ENCODE peak calls at places on chromosomes 3 and 15, in four cellular contexts. T is left ventricle myocardium inferior, D is GM23248, G is aorta. I is an unnamed sample.

GRCh38 chr3:43378066-43378935 is 92.0 kb downstream of the SNRK start:
- DNase-seq in T (no peak), D (peak; percentile 43), G (no peak), I (peak; percentile 82)

GRCh38 chr3:82144811-82145210 is 383.4 kb upstream of the GBE1 start:
- DNase-seq in T (no peak), D (no peak), G (no peak), I (no peak)

GRCh38 chr3:13891017-13891392 is 11.1 kb upstream of the WNT7A start:
- DNase-seq in T (no peak), D (no peak), G (no peak), I (no peak)

GRCh38 chr3:43910750-43911149 is 220.0 kb downstream of the ABHD5 start:
- DNase-seq in T (no peak), D (no peak), G (no peak), I (no peak)

GRCh38 chr15:75431682-75432081 is 19.8 kb downstream of the SIN3A start:
- DNase-seq in T (no peak), D (no peak), G (no peak), I (no peak)

GRCh38 chr15:60326824-60327654 is 70.7 kb downstream of the ANXA2 start:
- DNase-seq in T (no peak), D (peak; percentile 70), G (no peak), I (no peak)

GRCh38 chr15:43920815-43921214 is 94.0 kb downstream of the WDR76 start:
- DNase-seq in T (no peak), D (no peak), G (no peak), I (no peak)

GRCh38 chr3:24490151-24490550 is 4.5 kb downstream of the THRB start:
- DNase-seq in T (no peak), D (peak; percentile 20), G (no peak), I (no peak)

GRCh38 chr15:96838088-96838487 is 507.6 kb downstream of the NR2F2 start:
- DNase-seq in T (no peak), D (no peak), G (no peak), I (no peak)

GRCh38 chr3:29255854-29256696 is 24.8 kb upstream of the RBMS3 start:
- DNase-seq in T (no peak), D (peak; percentile 23), G (no peak), I (no peak)

GRCh38 chr3:7207928-7208327 is 347.0 kb downstream of the GRM7 start:
- DNase-seq in T (no peak), D (no peak), G (no peak), I (no peak)

GRCh38 chr15:41564960-41565502 is 6.0 kb downstream of the TYRO3 start:
- DNase-seq in T (no peak), D (no peak), G (no peak), I (no peak)

GRCh38 chr3:16508591-16508995 is 4.9 kb downstream of the RFTN1 start:
- DNase-seq in T (no peak), D (peak; percentile 51), G (no peak), I (peak; percentile 53)

GRCh38 chr3:174204765-174205164 is 654.4 kb upstream of the NAALADL2 start:
- DNase-seq in T (no peak), D (no peak), G (no peak), I (no peak)

GRCh38 chr3:152583913-152584312 is 251.0 kb upstream of the P2RY1 start:
- DNase-seq in T (no peak), D (peak; percentile 8), G (no peak), I (no peak)

GRCh38 chr15:29812384-29812694 is 9.9 kb downstream of the TJP1 start:
- DNase-seq in T (no peak), D (peak; percentile 76), G (no peak), I (no peak)

GRCh38 chr3:155809181-155809580 is 3.1 kb upstream of the C3orf33 start:
- DNase-seq in T (no peak), D (peak; percentile 76), G (no peak), I (no peak)

GRCh38 chr3:106552401-106553043 is 683.7 kb upstream of the CBLB start:
- DNase-seq in T (no peak), D (no peak), G (no peak), I (no peak)

GRCh38 chr15:80072285-80072684 is 12.8 kb downstream of the ZFAND6 start:
- DNase-seq in T (no peak), D (peak; percentile 90), G (no peak), I (peak; percentile 43)

GRCh38 chr15:78909791-78910228 is 35.0 kb downstream of the CTSH start:
- DNase-seq in T (no peak), D (peak; percentile 69), G (no peak), I (no peak)

GRCh38 chr3:161177996-161178395 is 43.1 kb upstream of the NMD3 start:
- DNase-seq in T (no peak), D (no peak), G (no peak), I (no peak)

DNA sequence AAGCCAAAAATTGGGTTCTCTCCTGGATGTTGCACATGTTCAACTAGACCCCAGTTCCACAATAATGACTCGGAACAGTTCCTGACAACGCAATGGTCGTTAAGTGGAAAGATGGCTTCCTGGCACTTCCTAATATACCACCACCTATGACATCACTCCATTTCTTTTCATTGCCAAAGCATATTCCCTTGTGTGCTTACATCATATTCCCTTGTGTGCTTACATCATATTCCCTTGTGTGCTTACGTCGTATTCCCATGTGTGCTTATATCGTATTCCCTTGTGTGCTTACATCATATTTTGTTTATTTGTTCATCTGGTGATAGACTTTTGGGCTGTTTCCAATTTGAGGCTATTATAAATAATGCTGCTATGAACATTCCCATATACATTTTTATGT is 39.2 kb downstream of the TFRC start:
- DNase-seq in T (no peak), D (no peak), G (no peak), I (no peak)
- H3K4me1 ChIP-seq in T (no peaks in the 10 kb centered on the region), D (no peaks in the 10 kb centered on the region), G (no peaks in the 10 kb centered on the region), I (no peaks in the 10 kb centered on the region)

DNA sequence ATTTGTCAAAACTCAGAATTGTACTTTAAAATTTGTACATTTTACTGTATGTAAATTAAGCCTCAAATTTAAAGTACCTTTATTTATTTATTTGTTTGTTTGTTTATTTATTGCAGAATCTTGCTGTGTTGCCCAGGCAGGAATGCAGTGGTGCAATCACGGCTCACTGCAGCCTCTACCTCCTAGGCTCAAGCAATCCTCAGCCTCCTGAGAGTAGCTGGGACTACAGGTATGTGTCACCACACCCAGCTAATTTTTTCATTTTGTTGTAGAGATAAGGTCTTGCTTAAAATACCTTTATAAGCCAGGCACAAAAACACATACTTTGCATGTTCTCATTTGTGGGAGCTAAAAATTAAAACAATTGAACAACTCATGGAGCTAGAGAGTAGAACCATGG is 37.4 kb downstream of the CHST14 start:
- DNase-seq in T (no peak), D (no peak), G (no peak), I (no peak)
- H3K27me3 ChIP-seq in T (no peaks in the 10 kb centered on the region), D (peaks cover 7% of the 10 kb centered on the region), G (no peaks in the 10 kb centered on the region), I (peaks cover 20% of the 10 kb centered on the region)

DNA sequence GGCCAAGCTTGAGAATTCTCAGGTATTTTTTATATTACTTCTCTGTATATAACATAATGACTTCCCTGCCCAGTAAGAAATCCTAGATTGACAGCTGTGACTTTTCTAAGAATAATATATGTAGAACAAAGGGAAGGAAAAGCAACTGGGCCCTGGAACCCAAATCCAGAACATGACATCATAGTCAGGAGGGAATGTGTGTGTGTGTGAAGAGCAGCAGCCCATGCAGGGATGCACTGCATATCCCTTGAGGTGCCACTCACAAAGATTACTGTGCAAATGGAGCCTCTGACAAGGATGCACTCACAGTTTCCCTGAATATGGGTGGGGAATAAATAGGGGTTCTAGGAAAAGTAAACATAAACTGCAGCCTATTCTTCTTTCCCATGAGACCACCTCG is 279.5 kb downstream of the NEK10 start:
- DNase-seq in T (no peak), D (no peak), G (no peak), I (no peak)
- H3K4me3 ChIP-seq in T (no peak overlapping the region), D (no peak overlapping the region), G (no peak overlapping the region), I (no peak overlapping the region)

GRCh38 chr3:129010316-129010956 is 9.3 kb downstream of the EFCC1 start:
- DNase-seq in T (no peak), D (no peak), G (no peak), I (no peak)
- H3K4me1 ChIP-seq in T (peaks cover 58% of the 10 kb centered on the region), D (no peaks in the 10 kb centered on the region), G (no peaks in the 10 kb centered on the region), I (peaks cover 14% of the 10 kb centered on the region)

DNA sequence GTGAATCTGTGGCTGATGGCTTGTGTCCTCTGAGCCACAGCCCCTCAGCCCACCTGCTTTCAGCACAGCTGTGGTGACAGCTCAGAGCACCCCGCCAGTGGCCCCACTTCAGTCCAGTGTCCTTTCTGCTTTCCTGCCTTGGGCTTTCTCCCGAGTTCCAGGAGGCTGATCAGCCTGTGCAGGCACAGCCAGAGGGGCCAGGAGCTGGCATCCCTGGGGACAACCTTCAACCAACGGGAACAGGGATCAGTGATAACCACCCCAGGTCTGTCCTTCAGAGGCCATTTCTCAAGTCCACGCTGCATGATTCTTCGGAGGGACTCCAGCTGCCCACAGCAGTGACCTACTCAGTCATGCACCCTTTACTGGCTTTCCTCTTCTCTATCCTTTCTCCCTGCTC is 166.6 kb downstream of the RAB11A start:
- DNase-seq in T (no peak), D (no peak), G (no peak), I (no peak)
- H3K27me3 ChIP-seq in T (peaks cover 71% of the 10 kb centered on the region), D (peaks cover 46% of the 10 kb centered on the region), G (peaks cover 1% of the 10 kb centered on the region), I (peaks cover 16% of the 10 kb centered on the region)

DNA sequence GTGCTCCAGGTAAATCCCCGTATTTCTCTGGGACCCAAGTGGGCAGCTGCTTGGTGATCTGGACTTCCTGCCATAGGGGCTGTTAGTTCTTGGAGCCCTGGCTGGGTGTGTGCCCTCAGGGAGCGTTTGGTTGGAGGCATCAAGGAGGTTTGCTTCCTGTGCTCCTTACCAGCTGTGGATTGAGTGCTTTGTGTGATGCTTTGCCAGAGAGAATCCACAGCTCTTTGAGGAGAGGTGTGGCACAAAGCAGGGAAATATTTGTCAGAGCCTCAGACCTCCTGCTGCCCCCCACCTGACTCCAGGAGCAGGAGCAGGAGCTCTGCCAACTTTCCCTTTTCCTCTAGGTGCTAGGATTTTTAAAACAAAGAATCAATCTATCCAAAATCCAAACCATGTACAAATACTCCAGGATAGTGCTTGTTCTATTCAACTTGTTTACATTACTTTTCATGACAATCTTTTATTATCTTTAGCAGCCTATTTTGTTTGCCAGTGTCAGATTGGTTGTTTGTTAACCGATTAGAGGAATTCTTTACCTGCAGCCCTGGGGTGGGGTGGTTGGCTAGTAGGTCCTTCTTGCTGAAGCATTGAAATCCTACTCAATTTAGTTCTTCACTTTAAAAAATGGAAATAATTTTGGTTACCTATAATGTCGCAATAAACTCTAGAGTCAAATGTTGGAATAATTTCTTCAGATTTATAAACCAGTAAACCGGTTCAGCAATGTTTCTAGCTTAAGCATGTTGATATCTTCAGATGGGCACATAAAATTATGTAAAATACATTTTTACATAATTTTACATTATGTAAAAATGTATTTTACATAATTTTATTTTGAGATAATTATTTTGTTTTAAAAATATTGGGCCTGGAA is 2.5 kb downstream of the CTDSPL start:
- DNase-seq in T (no peak), D (peak; percentile 22), G (no peak), I (no peak)
- H3K4me3 ChIP-seq in T (peak overlapping the region; percentile 82), D (peak overlapping the region; percentile 82), G (no peak overlapping the region), I (no peak overlapping the region)

GRCh38 chr3:31790516-31791148 is 190.4 kb downstream of the OSBPL10 start:
- DNase-seq in T (no peak), D (no peak), G (no peak), I (no peak)
- H3K4me1 ChIP-seq in T (peaks cover 8% of the 10 kb centered on the region), D (no peaks in the 10 kb centered on the region), G (peaks cover 3% of the 10 kb centered on the region), I (no peaks in the 10 kb centered on the region)